ENCODE peak calls at places on chromosomes 5 and 9, in five cellular contexts. W, I, T, Y and V are unnamed samples.

GRCh38 chr5:145283101-145283500 is 552.0 kb downstream of the PRELID2 start:
- DNase-seq in T (no peak), W (no peak), Y (no peak), I (no peak), V (no peak)

GRCh38 chr9:21524099-21524830 is 42.2 kb upstream of the IFNE start:
- DNase-seq in Y (no peak), T (no peak), W (no peak), I (no peak), V (no peak)

GRCh38 chr5:122195784-122196394 is 66.5 kb downstream of the ZNF474 start:
- DNase-seq in Y (peak), T (no peak), W (peak), I (peak), V (peak)

GRCh38 chr9:125241863-125242739 is 958 bp upstream of the HSPA5 start:
- DNase-seq in I (no peak), W (peak), T (peak), Y (no peak), V (no peak)

GRCh38 chr9:114193090-114193489 is 37.8 kb downstream of the COL27A1 start:
- DNase-seq in W (no peak), T (no peak), Y (no peak), I (no peak), V (no peak)

GRCh38 chr5:7878381-7878873 is 9.5 kb downstream of the MTRR start:
- DNase-seq in T (no peak), Y (no peak), W (no peak), I (no peak), V (no peak)

GRCh38 chr5:169158764-169159163 is 142.2 kb downstream of the SLIT3 start:
- DNase-seq in Y (no peak), T (no peak), W (no peak), I (no peak), V (no peak)

GRCh38 chr5:98643544-98643943 is 129.9 kb upstream of the RGMB start:
- DNase-seq in T (no peak), I (no peak), W (no peak), Y (no peak), V (no peak)

GRCh38 chr9:92265159-92265558 is 28.3 kb downstream of the IARS1 start:
- DNase-seq in Y (no peak), I (no peak), W (peak), T (no peak), V (no peak)